ENCODE peak calls at places on chromosomes 4 and X, in six cellular contexts. One of them, this sample, is unnamed. For H3K36me3, the result is how much of the 10 kb centered on the place peaks cover.

GRCh38 chr4:52126946-52127345 is 75.8 kb downstream of the SPATA18 start:
- DNase-seq in GM23338: no peak
- DNase-seq in neural progenitor cell: no peak
- DNase-seq in endothelial cell of umbilical vein: no peak
- DNase-seq in mesendoderm: peak
- DNase-seq in IMR-90: peak
- DNase-seq in this sample: peak

GRCh38 chr4:99120501-99120900 is 23.6 kb downstream of the ADH4 start:
- DNase-seq in mesendoderm: no peak
- DNase-seq in neural progenitor cell: no peak
- DNase-seq in GM23338: no peak
- DNase-seq in IMR-90: no peak
- DNase-seq in endothelial cell of umbilical vein: no peak
- DNase-seq in this sample: no peak

GRCh38 chr4:26083987-26084386 is 170.0 kb downstream of the SMIM20 start:
- DNase-seq in neural progenitor cell: no peak
- DNase-seq in endothelial cell of umbilical vein: no peak
- DNase-seq in IMR-90: peak
- DNase-seq in GM23338: no peak
- DNase-seq in mesendoderm: peak
- DNase-seq in this sample: peak

GRCh38 chrX:38335382-38335781 is 8.1 kb upstream of the RPGR start:
- DNase-seq in GM23338: no peak
- DNase-seq in mesendoderm: no peak
- DNase-seq in endothelial cell of umbilical vein: no peak
- DNase-seq in IMR-90: no peak
- DNase-seq in neural progenitor cell: no peak
- DNase-seq in this sample: no peak

GRCh38 chr4:140152760-140153418 is 1.1 kb downstream of the MAML3 start:
- DNase-seq in neural progenitor cell: peak
- DNase-seq in IMR-90: peak
- DNase-seq in GM23338: peak
- DNase-seq in endothelial cell of umbilical vein: peak
- DNase-seq in mesendoderm: peak
- DNase-seq in this sample: peak

GRCh38 chr4:157075401-157075800 is 549 bp upstream of the GLRB start:
- DNase-seq in endothelial cell of umbilical vein: no peak
- DNase-seq in neural progenitor cell: no peak
- DNase-seq in IMR-90: no peak
- DNase-seq in GM23338: no peak
- DNase-seq in mesendoderm: no peak
- DNase-seq in this sample: no peak

GRCh38 chr4:14833053-14833452 is 169.2 kb upstream of the CPEB2 start:
- DNase-seq in GM23338: no peak
- DNase-seq in mesendoderm: no peak
- DNase-seq in endothelial cell of umbilical vein: no peak
- DNase-seq in neural progenitor cell: no peak
- DNase-seq in IMR-90: no peak
- DNase-seq in this sample: no peak

GRCh38 chr4:155600246-155600645 is 66.4 kb upstream of the GUCY1A1 start:
- DNase-seq in endothelial cell of umbilical vein: no peak
- DNase-seq in neural progenitor cell: no peak
- DNase-seq in GM23338: no peak
- DNase-seq in IMR-90: no peak
- DNase-seq in mesendoderm: no peak
- DNase-seq in this sample: no peak

GRCh38 chrX:151722241-151722846 is 6.5 kb downstream of the FATE1 start:
- DNase-seq in endothelial cell of umbilical vein: no peak
- DNase-seq in neural progenitor cell: peak
- DNase-seq in GM23338: peak
- DNase-seq in IMR-90: no peak
- DNase-seq in mesendoderm: peak
- DNase-seq in this sample: no peak

GRCh38 chr4:27079056-27079455 is 218.4 kb downstream of the STIM2 start:
- DNase-seq in IMR-90: no peak
- DNase-seq in endothelial cell of umbilical vein: no peak
- DNase-seq in neural progenitor cell: no peak
- DNase-seq in mesendoderm: no peak
- DNase-seq in GM23338: no peak
- DNase-seq in this sample: no peak

GRCh38 chr4:78767350-78767749 is 8.8 kb upstream of the BMP2K start:
- DNase-seq in IMR-90: no peak
- DNase-seq in mesendoderm: no peak
- DNase-seq in endothelial cell of umbilical vein: no peak
- DNase-seq in GM23338: no peak
- DNase-seq in neural progenitor cell: no peak
- DNase-seq in this sample: no peak
- H3K4me2 ChIP-seq in IMR-90: no peak
- H3K4me2 ChIP-seq in mesendoderm: no peak
- H3K4me2 ChIP-seq in endothelial cell of umbilical vein: no peak
- H3K4me2 ChIP-seq in GM23338: no peak
- H3K4me2 ChIP-seq in neural progenitor cell: no peak
- H3K4me2 ChIP-seq in this sample: no peak

GRCh38 chr4:113666386-113667114 is 95.0 kb downstream of the CAMK2D start:
- DNase-seq in GM23338: no peak
- DNase-seq in endothelial cell of umbilical vein: no peak
- DNase-seq in neural progenitor cell: peak
- DNase-seq in IMR-90: no peak
- DNase-seq in mesendoderm: no peak
- DNase-seq in this sample: no peak
- H3K27ac ChIP-seq in GM23338: no peak
- H3K27ac ChIP-seq in endothelial cell of umbilical vein: no peak
- H3K27ac ChIP-seq in neural progenitor cell: no peak
- H3K27ac ChIP-seq in IMR-90: no peak
- H3K27ac ChIP-seq in mesendoderm: no peak
- H3K27ac ChIP-seq in this sample: no peak

GRCh38 chrX:149494844-149495565 is 10.1 kb downstream of the IDS start:
- DNase-seq in neural progenitor cell: no peak
- DNase-seq in endothelial cell of umbilical vein: no peak
- DNase-seq in GM23338: no peak
- DNase-seq in mesendoderm: no peak
- DNase-seq in IMR-90: no peak
- DNase-seq in this sample: no peak
- H3K36me3 ChIP-seq in neural progenitor cell: under half
- H3K36me3 ChIP-seq in endothelial cell of umbilical vein: under half
- H3K36me3 ChIP-seq in GM23338: under half
- H3K36me3 ChIP-seq in mesendoderm: under half
- H3K36me3 ChIP-seq in IMR-90: under half
- H3K36me3 ChIP-seq in this sample: half or more

GRCh38 chrX:48960291-48960690 is 2.9 kb upstream of the OTUD5 start:
- DNase-seq in GM23338: no peak
- DNase-seq in endothelial cell of umbilical vein: no peak
- DNase-seq in mesendoderm: no peak
- DNase-seq in IMR-90: no peak
- DNase-seq in neural progenitor cell: no peak
- DNase-seq in this sample: no peak
- H3K4me2 ChIP-seq in GM23338: no peak
- H3K4me2 ChIP-seq in endothelial cell of umbilical vein: no peak
- H3K4me2 ChIP-seq in mesendoderm: no peak
- H3K4me2 ChIP-seq in IMR-90: no peak
- H3K4me2 ChIP-seq in neural progenitor cell: no peak
- H3K4me2 ChIP-seq in this sample: no peak

DNA sequence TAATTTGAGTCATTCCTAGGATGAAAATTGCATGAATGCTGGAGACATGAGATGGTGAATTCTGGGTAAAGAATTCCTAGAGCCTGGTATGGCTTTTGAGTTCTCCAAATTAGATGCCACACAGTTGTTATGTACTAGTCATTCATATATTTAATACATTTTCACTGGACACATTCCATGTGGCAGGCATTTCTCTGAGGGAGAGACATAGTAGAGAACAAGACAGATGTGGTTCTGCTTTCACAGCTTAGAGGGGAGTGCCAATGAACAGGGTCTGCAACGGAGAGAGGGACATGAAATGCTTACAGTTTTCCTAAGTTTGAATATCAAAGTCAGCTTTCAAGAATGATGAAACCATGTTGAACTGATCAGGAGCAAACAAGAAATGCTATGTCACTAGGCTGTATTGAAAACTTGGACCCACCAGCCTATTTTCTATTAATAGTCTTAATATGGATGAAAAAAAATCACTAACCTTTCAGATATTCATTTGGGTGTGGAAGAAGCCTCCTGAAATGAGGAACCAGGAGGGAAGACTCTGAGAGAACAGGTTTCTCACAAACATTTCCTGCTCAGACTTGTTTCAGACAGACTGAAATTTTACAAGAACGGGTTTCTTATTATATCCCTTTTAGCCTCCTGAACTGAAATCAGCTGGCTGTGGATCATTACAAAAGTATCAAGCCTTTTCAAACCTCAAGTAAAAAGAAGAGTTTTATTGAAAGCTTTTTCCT is 276.0 kb upstream of the TET2 start:
- DNase-seq in GM23338: no peak
- DNase-seq in endothelial cell of umbilical vein: no peak
- DNase-seq in IMR-90: no peak
- DNase-seq in mesendoderm: no peak
- DNase-seq in neural progenitor cell: no peak
- DNase-seq in this sample: no peak
- H3K27ac ChIP-seq in GM23338: no peak
- H3K27ac ChIP-seq in endothelial cell of umbilical vein: no peak
- H3K27ac ChIP-seq in IMR-90: no peak
- H3K27ac ChIP-seq in mesendoderm: no peak
- H3K27ac ChIP-seq in neural progenitor cell: no peak
- H3K27ac ChIP-seq in this sample: no peak

DNA sequence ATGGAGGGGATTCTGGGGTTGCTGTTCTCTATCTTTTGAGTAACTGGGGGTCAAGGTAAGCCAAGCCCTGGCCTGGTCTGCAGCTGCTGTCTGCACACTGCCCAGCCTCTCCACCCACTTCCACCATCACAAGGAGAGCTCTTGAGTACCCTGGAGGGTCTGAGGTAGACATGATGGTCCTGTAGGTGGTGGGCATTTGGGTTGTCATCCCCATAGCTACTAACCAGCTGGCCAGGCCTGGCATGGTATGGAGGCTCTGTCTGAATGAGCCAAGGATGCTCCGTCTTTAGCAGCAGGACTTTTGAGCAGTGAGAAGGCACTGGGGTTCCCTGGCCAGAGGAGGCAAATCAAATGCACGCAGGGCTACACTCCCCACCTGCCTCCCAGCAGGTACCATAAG is 82.7 kb downstream of the NHSL2 start:
- DNase-seq in neural progenitor cell: no peak
- DNase-seq in mesendoderm: no peak
- DNase-seq in GM23338: no peak
- DNase-seq in endothelial cell of umbilical vein: no peak
- DNase-seq in IMR-90: no peak
- DNase-seq in this sample: no peak
- H3K36me3 ChIP-seq in neural progenitor cell: under half
- H3K36me3 ChIP-seq in mesendoderm: under half
- H3K36me3 ChIP-seq in GM23338: under half
- H3K36me3 ChIP-seq in endothelial cell of umbilical vein: under half
- H3K36me3 ChIP-seq in IMR-90: under half
- H3K36me3 ChIP-seq in this sample: under half

GRCh38 chr4:96312049-96312685 is 472.3 kb downstream of the PDHA2 start:
- DNase-seq in GM23338: no peak
- DNase-seq in neural progenitor cell: no peak
- DNase-seq in IMR-90: no peak
- DNase-seq in endothelial cell of umbilical vein: peak
- DNase-seq in mesendoderm: no peak
- DNase-seq in this sample: no peak
- H3K4me2 ChIP-seq in GM23338: no peak
- H3K4me2 ChIP-seq in neural progenitor cell: no peak
- H3K4me2 ChIP-seq in IMR-90: no peak
- H3K4me2 ChIP-seq in endothelial cell of umbilical vein: peak
- H3K4me2 ChIP-seq in mesendoderm: no peak
- H3K4me2 ChIP-seq in this sample: peak

GRCh38 chr4:141158219-141158618 is 24.9 kb upstream of the RNF150 start:
- DNase-seq in endothelial cell of umbilical vein: peak
- DNase-seq in GM23338: peak
- DNase-seq in neural progenitor cell: peak
- DNase-seq in IMR-90: peak
- DNase-seq in mesendoderm: peak
- DNase-seq in this sample: peak

GRCh38 chr4:141153751-141154510 is 20.7 kb upstream of the RNF150 start:
- DNase-seq in mesendoderm: no peak
- DNase-seq in IMR-90: peak
- DNase-seq in neural progenitor cell: no peak
- DNase-seq in endothelial cell of umbilical vein: no peak
- DNase-seq in GM23338: peak
- DNase-seq in this sample: no peak

GRCh38 chr4:141155586-141155985 is 22.3 kb upstream of the RNF150 start:
- DNase-seq in GM23338: no peak
- DNase-seq in neural progenitor cell: no peak
- DNase-seq in IMR-90: no peak
- DNase-seq in mesendoderm: peak
- DNase-seq in endothelial cell of umbilical vein: no peak
- DNase-seq in this sample: no peak

GRCh38 chr4:141154725-141155124 is 21.5 kb upstream of the RNF150 start:
- DNase-seq in endothelial cell of umbilical vein: no peak
- DNase-seq in mesendoderm: no peak
- DNase-seq in IMR-90: peak
- DNase-seq in neural progenitor cell: no peak
- DNase-seq in GM23338: no peak
- DNase-seq in this sample: no peak
- H3K27ac ChIP-seq in endothelial cell of umbilical vein: no peak
- H3K27ac ChIP-seq in mesendoderm: no peak
- H3K27ac ChIP-seq in IMR-90: no peak
- H3K27ac ChIP-seq in neural progenitor cell: no peak
- H3K27ac ChIP-seq in GM23338: no peak
- H3K27ac ChIP-seq in this sample: no peak

GRCh38 chr4:87132035-87132434 is 88.4 kb downstream of the KLHL8 start:
- DNase-seq in GM23338: no peak
- DNase-seq in neural progenitor cell: no peak
- DNase-seq in IMR-90: no peak
- DNase-seq in mesendoderm: no peak
- DNase-seq in endothelial cell of umbilical vein: no peak
- DNase-seq in this sample: no peak

GRCh38 chr4:87130482-87130881 is 89.9 kb downstream of the KLHL8 start:
- DNase-seq in mesendoderm: no peak
- DNase-seq in neural progenitor cell: no peak
- DNase-seq in GM23338: no peak
- DNase-seq in IMR-90: no peak
- DNase-seq in endothelial cell of umbilical vein: no peak
- DNase-seq in this sample: no peak

GRCh38 chr4:87134122-87134521 is 86.3 kb downstream of the KLHL8 start:
- DNase-seq in neural progenitor cell: no peak
- DNase-seq in IMR-90: no peak
- DNase-seq in mesendoderm: no peak
- DNase-seq in endothelial cell of umbilical vein: no peak
- DNase-seq in GM23338: no peak
- DNase-seq in this sample: no peak

GRCh38 chr4:87130985-87131753 is 89.2 kb downstream of the KLHL8 start:
- DNase-seq in endothelial cell of umbilical vein: no peak
- DNase-seq in neural progenitor cell: peak
- DNase-seq in mesendoderm: no peak
- DNase-seq in IMR-90: no peak
- DNase-seq in GM23338: no peak
- DNase-seq in this sample: no peak

DNA sequence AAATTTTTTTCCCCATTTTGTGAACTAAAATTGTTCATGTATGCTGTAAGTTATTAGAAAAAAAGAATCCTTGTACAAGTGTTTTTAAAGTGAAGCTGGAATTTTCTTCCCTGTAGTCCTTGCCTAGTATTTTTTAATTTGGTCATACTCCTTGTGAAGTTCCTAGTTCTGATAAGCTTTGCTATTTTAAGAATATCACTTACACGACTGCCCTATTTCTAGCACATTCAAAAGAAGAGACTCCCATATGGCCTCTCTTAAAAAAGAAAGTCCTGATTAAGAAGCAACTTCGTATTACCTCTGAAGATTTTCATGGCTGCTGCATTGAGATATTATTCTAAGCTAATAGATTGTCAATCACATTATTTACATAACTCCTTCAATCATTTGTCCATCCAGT is 87.2 kb downstream of the KLHL8 start:
- DNase-seq in IMR-90: no peak
- DNase-seq in mesendoderm: no peak
- DNase-seq in GM23338: no peak
- DNase-seq in endothelial cell of umbilical vein: no peak
- DNase-seq in neural progenitor cell: no peak
- DNase-seq in this sample: no peak
- H3K36me3 ChIP-seq in IMR-90: under half
- H3K36me3 ChIP-seq in mesendoderm: under half
- H3K36me3 ChIP-seq in GM23338: under half
- H3K36me3 ChIP-seq in endothelial cell of umbilical vein: under half
- H3K36me3 ChIP-seq in neural progenitor cell: under half
- H3K36me3 ChIP-seq in this sample: under half

This sample was measured in osteoblast.